ENCODE peak calls at places on chromosomes 16 and 17, in four cellular contexts. One of them, this sample, is unnamed.
A peak's percentile ranks its signal among the peaks of the same experiment; 100 is the strongest.

GRCh38 chr16:2467301-2468141 is 3.6 kb upstream of the NTN3 start:
- DNase-seq in HepG2: no peak
- DNase-seq in K562: no peak
- DNase-seq in A549: peak; percentile 60
- DNase-seq in this sample: peak; percentile 72

GRCh38 chr16:55257971-55258613 is 65.9 kb upstream of the IRX6 start:
- DNase-seq in K562: peak; percentile 81
- DNase-seq in HepG2: peak; percentile 41
- DNase-seq in A549: peak; percentile 51
- DNase-seq in this sample: peak; percentile 26

GRCh38 chr17:75059369-75060345 is 12.6 kb downstream of the KCTD2 start:
- DNase-seq in HepG2: peak; percentile 45
- DNase-seq in K562: peak; percentile 17
- DNase-seq in A549: peak; percentile 70
- DNase-seq in this sample: peak; percentile 81

GRCh38 chr17:39213852-39214251 is 11.9 kb downstream of the STAC2 start:
- DNase-seq in HepG2: no peak
- DNase-seq in K562: no peak
- DNase-seq in A549: peak; percentile 76
- DNase-seq in this sample: peak; percentile 22

GRCh38 chr16:85398688-85399582 is 214.2 kb upstream of the GSE1 start:
- DNase-seq in K562: no peak
- DNase-seq in A549: no peak
- DNase-seq in HepG2: no peak
- DNase-seq in this sample: no peak

GRCh38 chr17:33464669-33465275 is 171.7 kb upstream of the ASIC2 start:
- DNase-seq in A549: no peak
- DNase-seq in HepG2: no peak
- DNase-seq in K562: no peak
- DNase-seq in this sample: no peak

GRCh38 chr17:47669060-47669459 is 19.3 kb downstream of the KPNB1 start:
- DNase-seq in A549: no peak
- DNase-seq in K562: no peak
- DNase-seq in HepG2: no peak
- DNase-seq in this sample: no peak

GRCh38 chr17:70137451-70138230 is 31.7 kb upstream of the KCNJ2 start:
- DNase-seq in A549: peak; percentile 62
- DNase-seq in HepG2: no peak
- DNase-seq in K562: no peak
- DNase-seq in this sample: peak; percentile 95

GRCh38 chr17:78263063-78263735 is 31.8 kb downstream of the TMEM235 start:
- DNase-seq in A549: no peak
- DNase-seq in HepG2: peak; percentile 43
- DNase-seq in K562: peak; percentile 63
- DNase-seq in this sample: no peak

GRCh38 chr16:67243481-67243880 is 3.8 kb downstream of the FHOD1 start:
- DNase-seq in HepG2: no peak
- DNase-seq in K562: no peak
- DNase-seq in A549: no peak
- DNase-seq in this sample: no peak

GRCh38 chr16:88010971-88011483 is 59.8 kb downstream of the BANP start:
- DNase-seq in HepG2: no peak
- DNase-seq in A549: no peak
- DNase-seq in K562: no peak
- DNase-seq in this sample: no peak

GRCh38 chr16:79677799-79678525 is 77.4 kb upstream of the MAF start:
- DNase-seq in K562: no peak
- DNase-seq in HepG2: no peak
- DNase-seq in A549: no peak
- DNase-seq in this sample: no peak

DNA sequence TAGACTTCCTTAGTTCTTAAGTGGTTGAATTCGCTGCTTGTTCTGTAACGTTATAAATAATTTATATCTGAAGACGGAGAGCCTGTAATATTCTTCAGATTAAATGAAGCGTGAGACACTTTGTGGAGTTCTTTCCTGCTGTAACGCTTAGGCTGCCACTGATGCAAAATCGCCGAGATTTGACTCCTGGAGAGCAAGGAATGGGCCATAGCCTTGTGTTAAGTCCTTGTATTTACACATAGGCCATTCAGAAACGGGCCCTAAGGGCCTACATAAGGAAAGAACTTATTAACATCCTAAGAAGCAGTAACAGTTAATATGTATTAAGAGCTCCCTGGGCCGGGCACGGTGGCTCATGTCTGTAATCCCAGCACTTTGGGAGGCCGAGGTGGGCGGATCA is 936 bp downstream of the EMC6 start:
- DNase-seq in K562: no peak
- DNase-seq in A549: no peak
- DNase-seq in HepG2: no peak
- DNase-seq in this sample: no peak
- TF ChIP-seq RAD21 in K562: no peak
- TF ChIP-seq RAD21 in A549: no peak
- TF ChIP-seq RAD21 in HepG2: no peak
- TF ChIP-seq RAD21 in this sample: no peak

DNA sequence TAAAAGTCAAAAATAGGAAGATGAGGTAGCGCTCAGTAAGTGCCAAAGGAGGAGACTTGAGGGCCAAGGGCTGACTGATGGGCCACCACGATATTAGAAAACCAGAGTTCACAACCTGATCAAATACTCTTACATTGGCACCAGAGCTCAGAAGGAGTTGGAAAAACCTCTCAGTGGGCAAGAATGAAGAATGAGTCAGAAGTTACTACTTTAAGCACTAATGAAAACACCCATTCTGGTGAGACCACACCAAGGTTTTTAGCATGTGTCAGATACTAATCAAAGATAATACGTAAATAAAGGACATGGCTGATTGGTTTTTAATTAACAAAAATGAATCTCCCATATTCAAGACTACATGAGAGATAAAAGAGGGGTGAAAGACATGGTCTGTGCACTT is 163.9 kb downstream of the VPS53 start:
- DNase-seq in HepG2: no peak
- DNase-seq in K562: no peak
- DNase-seq in A549: no peak
- DNase-seq in this sample: peak; percentile 24
- TF ChIP-seq RAD21 in HepG2: no peak
- TF ChIP-seq RAD21 in K562: no peak
- TF ChIP-seq RAD21 in A549: no peak
- TF ChIP-seq RAD21 in this sample: no peak

GRCh38 chr17:72976971-72977767 is 115.3 kb downstream of the SLC39A11 start:
- DNase-seq in A549: peak; percentile 44
- DNase-seq in HepG2: no peak
- DNase-seq in K562: peak; percentile 46
- DNase-seq in this sample: peak; percentile 95
- TF ChIP-seq RAD21 in A549: no peak
- TF ChIP-seq RAD21 in HepG2: no peak
- TF ChIP-seq RAD21 in K562: no peak
- TF ChIP-seq RAD21 in this sample: no peak

GRCh38 chr17:76213491-76213890 is 26.8 kb downstream of the RNF157 start:
- DNase-seq in A549: no peak
- DNase-seq in K562: no peak
- DNase-seq in HepG2: no peak
- DNase-seq in this sample: no peak
- TF ChIP-seq RAD21 in A549: no peak
- TF ChIP-seq RAD21 in K562: no peak
- TF ChIP-seq RAD21 in HepG2: no peak
- TF ChIP-seq RAD21 in this sample: no peak

GRCh38 chr16:12317856-12318591 is 341.5 kb downstream of the SNX29 start:
- DNase-seq in K562: no peak
- DNase-seq in HepG2: no peak
- DNase-seq in A549: no peak
- DNase-seq in this sample: no peak

GRCh38 chr16:12319464-12320030 is 343.0 kb downstream of the SNX29 start:
- DNase-seq in HepG2: no peak
- DNase-seq in K562: no peak
- DNase-seq in A549: no peak
- DNase-seq in this sample: no peak

GRCh38 chr16:12318661-12319463 is 342.3 kb downstream of the SNX29 start:
- DNase-seq in HepG2: peak; percentile 68
- DNase-seq in K562: no peak
- DNase-seq in A549: no peak
- DNase-seq in this sample: peak; percentile 24

GRCh38 chr16:12315330-12316138 is 339.0 kb downstream of the SNX29 start:
- DNase-seq in A549: peak; percentile 72
- DNase-seq in HepG2: peak; percentile 91
- DNase-seq in K562: no peak
- DNase-seq in this sample: no peak

DNA sequence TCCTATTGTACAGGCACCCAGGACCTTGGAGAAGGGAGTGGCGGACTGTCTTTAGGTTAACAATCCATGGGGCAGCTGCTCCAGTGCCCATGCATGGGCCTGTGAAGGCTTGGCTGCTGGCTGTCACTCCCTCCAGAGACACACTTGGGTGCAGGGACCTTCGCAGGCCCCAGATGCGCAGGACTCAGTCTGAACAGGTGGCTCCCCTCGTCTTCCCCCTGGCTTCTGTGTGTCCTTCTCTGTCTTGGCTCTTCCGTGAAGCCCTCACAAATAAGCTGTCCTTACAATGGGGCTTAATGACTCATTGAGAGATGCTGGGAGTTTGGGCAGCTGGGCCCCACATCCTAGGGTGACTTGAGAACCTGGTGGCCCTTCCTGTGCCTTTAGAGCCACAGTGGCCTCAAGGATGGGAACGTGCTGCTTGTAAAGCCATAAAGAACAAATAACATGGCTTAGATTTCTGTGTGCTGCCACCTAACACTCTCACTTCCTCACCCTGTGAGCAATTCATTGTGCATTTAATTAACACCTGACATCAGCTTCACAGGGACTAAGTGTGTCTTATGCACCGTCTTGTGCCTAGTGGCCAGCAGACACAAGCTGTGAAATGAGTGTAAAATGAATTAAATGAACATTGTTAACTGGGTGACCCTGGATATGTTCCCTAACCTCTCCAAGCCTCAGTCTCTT is 340.7 kb downstream of the SNX29 start:
- DNase-seq in A549: no peak
- DNase-seq in HepG2: no peak
- DNase-seq in K562: no peak
- DNase-seq in this sample: no peak
- TF ChIP-seq RAD21 in A549: no peak
- TF ChIP-seq RAD21 in HepG2: no peak
- TF ChIP-seq RAD21 in K562: no peak
- TF ChIP-seq RAD21 in this sample: no peak

GRCh38 chr17:82871056-82871775 is 31.4 kb upstream of the ZNF750 start:
- DNase-seq in A549: no peak
- DNase-seq in HepG2: no peak
- DNase-seq in K562: no peak
- DNase-seq in this sample: no peak

GRCh38 chr17:82871776-82872561 is 32.1 kb upstream of the ZNF750 start:
- DNase-seq in HepG2: no peak
- DNase-seq in K562: no peak
- DNase-seq in A549: no peak
- DNase-seq in this sample: no peak

GRCh38 chr17:82870091-82870491 is 30.3 kb upstream of the ZNF750 start:
- DNase-seq in HepG2: no peak
- DNase-seq in K562: no peak
- DNase-seq in A549: no peak
- DNase-seq in this sample: no peak

GRCh38 chr17:82869536-82869935 is 29.7 kb upstream of the ZNF750 start:
- DNase-seq in K562: no peak
- DNase-seq in HepG2: no peak
- DNase-seq in A549: no peak
- DNase-seq in this sample: no peak

DNA sequence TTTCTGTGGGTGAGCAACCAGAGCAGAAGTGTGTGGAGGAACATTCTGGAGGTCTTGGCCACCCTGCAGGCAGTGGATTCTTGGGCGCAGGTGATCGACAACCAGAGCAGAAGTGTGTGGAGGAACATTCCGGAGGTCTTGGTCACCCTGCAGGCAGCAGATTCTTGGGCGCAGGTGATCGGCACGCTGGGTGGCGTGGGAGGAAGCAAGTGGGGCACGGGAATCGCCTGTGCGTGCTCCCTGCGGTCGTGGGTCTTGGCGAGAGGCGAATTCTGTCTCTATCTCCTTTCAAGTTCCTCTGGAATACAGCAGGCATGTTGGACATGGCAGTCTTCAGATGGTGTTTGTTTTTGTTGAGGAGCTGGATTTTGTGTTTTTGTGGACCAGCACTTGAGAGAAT is 30.7 kb upstream of the ZNF750 start:
- DNase-seq in HepG2: no peak
- DNase-seq in A549: no peak
- DNase-seq in K562: no peak
- DNase-seq in this sample: no peak
- TF ChIP-seq RAD21 in HepG2: no peak
- TF ChIP-seq RAD21 in A549: no peak
- TF ChIP-seq RAD21 in K562: no peak
- TF ChIP-seq RAD21 in this sample: no peak